ENCODE peak calls at places on chromosomes 7 and 10, in four cellular contexts. W is fibroblast of lung, S is K562, I is MM.1S. G is an unnamed sample.

GRCh38 chr7:151743481-151743983 is 133.4 kb downstream of the PRKAG2 start:
- DNase-seq in W (no peak), S (no peak), I (no peak), G (peak)

GRCh38 chr10:118962159-118962863 is 67.2 kb upstream of the NANOS1 start:
- DNase-seq in W (no peak), I (no peak), S (no peak), G (no peak)

GRCh38 chr7:76069238-76069638 is 21.3 kb downstream of the MDH2 start:
- DNase-seq in W (peak), S (peak), I (no peak), G (peak)

GRCh38 chr7:117654780-117655179 is 175.0 kb downstream of the CFTR start:
- DNase-seq in I (no peak), S (no peak), W (no peak), G (no peak)

GRCh38 chr10:77606751-77607150 is 30.9 kb downstream of the KCNMA1 start:
- DNase-seq in I (no peak), S (no peak), W (no peak), G (no peak)

GRCh38 chr7:157337316-157338149 is 729 bp downstream of the DNAJB6 start:
- DNase-seq in S (peak), I (peak), W (peak), G (peak)

GRCh38 chr7:131648491-131648890 is 92.1 kb upstream of the PODXL start:
- DNase-seq in W (no peak), I (no peak), S (no peak), G (no peak)

GRCh38 chr7:26815452-26815851 is 48.9 kb downstream of the SKAP2 start:
- DNase-seq in S (no peak), I (no peak), W (no peak), G (no peak)

GRCh38 chr10:62618576-62619408 is 185.7 kb upstream of the ADO start:
- DNase-seq in I (no peak), W (peak), S (no peak), G (no peak)

GRCh38 chr7:150909192-150909591 is 56.9 kb downstream of the AOC1 start:
- DNase-seq in I (no peak), W (no peak), S (no peak), G (no peak)

GRCh38 chr7:127769696-127770400 is 117.9 kb downstream of the SND1 start:
- DNase-seq in W (peak), S (no peak), I (no peak), G (no peak)

GRCh38 chr7:140902305-140902953 is 22.3 kb downstream of the BRAF start:
- DNase-seq in S (no peak), W (no peak), I (no peak), G (no peak)

GRCh38 chr7:81618400-81619014 is 151.3 kb downstream of the HGF start:
- DNase-seq in W (peak), I (no peak), S (no peak), G (no peak)

GRCh38 chr10:127354992-127355391 is 158.6 kb upstream of the INSYN2A start:
- DNase-seq in S (no peak), W (no peak), I (no peak), G (no peak)

GRCh38 chr10:6382081-6382480 is 179.3 kb downstream of the PFKFB3 start:
- DNase-seq in W (peak), S (no peak), I (peak), G (no peak)

GRCh38 chr10:3897156-3897555 is 112.1 kb upstream of the KLF6 start:
- DNase-seq in I (no peak), W (peak), S (no peak), G (no peak)

GRCh38 chr10:55058800-55059199 is 257.8 kb upstream of the PCDH15 start:
- DNase-seq in I (no peak), S (no peak), W (no peak), G (no peak)

GRCh38 chr7:130127404-130128395 is 57.4 kb downstream of the KLHDC10 start:
- DNase-seq in W (peak), I (no peak), S (no peak), G (no peak)

GRCh38 chr10:114403545-114404161 is 649 bp downstream of the AFAP1L2 start:
- DNase-seq in S (no peak), W (peak), I (no peak), G (peak)

GRCh38 chr10:82813856-82814255 is 938.9 kb downstream of the NRG3 start:
- DNase-seq in W (peak), S (no peak), I (no peak), G (no peak)

GRCh38 chr10:114526497-114527238 is 122.4 kb upstream of the AFAP1L2 start:
- DNase-seq in I (peak), S (peak), W (peak), G (peak)

GRCh38 chr7:20102970-20103369 is 114.2 kb downstream of the MACC1 start:
- DNase-seq in I (no peak), S (no peak), W (no peak), G (no peak)

GRCh38 chr10:119651514-119652327 is 541 bp downstream of the BAG3 start:
- DNase-seq in W (no peak), S (peak), I (peak), G (peak)

GRCh38 chr10:60031664-60032063 is 125.3 kb upstream of the CCDC6 start:
- DNase-seq in W (no peak), I (peak), S (no peak), G (no peak)

GRCh38 chr7:99268361-99268908 is 4.2 kb upstream of the MYH16 start:
- DNase-seq in I (no peak), S (no peak), W (no peak), G (no peak)

GRCh38 chr10:92627845-92628480 is 35.0 kb downstream of the KIF11 start:
- DNase-seq in W (no peak), S (no peak), I (no peak), G (no peak)

GRCh38 chr7:45993621-45994020 is 72.5 kb upstream of the IGFBP3 start:
- DNase-seq in S (no peak), W (no peak), I (no peak), G (no peak)

GRCh38 chr10:73106301-73106700 is 4.0 kb upstream of the NUDT13 start:
- DNase-seq in I (no peak), W (no peak), S (no peak), G (no peak)

GRCh38 chr7:130379551-130380120 is 658 bp upstream of the CPA1 start:
- DNase-seq in I (no peak), W (no peak), S (no peak), G (no peak)

GRCh38 chr10:34137955-34138354 is 677.1 kb downstream of the PARD3 start:
- DNase-seq in W (no peak), S (no peak), I (no peak), G (no peak)

GRCh38 chr7:30116771-30117170 is 18.0 kb upstream of the MTURN start:
- DNase-seq in S (no peak), I (no peak), W (peak), G (no peak)

GRCh38 chr7:134134004-134134403 is 6.9 kb downstream of the LRGUK start:
- DNase-seq in W (no peak), I (no peak), S (no peak), G (no peak)

GRCh38 chr7:142323706-142324105 is 65.8 kb upstream of the PRSS58 start:
- DNase-seq in W (no peak), S (peak), I (peak), G (no peak)

GRCh38 chr7:20385121-20385520 is 54.4 kb downstream of the ITGB8 start:
- DNase-seq in S (no peak), I (no peak), W (peak), G (no peak)

GRCh38 chr7:123662755-123663154 is 7.1 kb downstream of the LMOD2 start:
- DNase-seq in I (no peak), W (no peak), S (no peak), G (no peak)

GRCh38 chr10:132746386-132746785 is 39.6 kb downstream of the NKX6-2 start:
- DNase-seq in W (no peak), S (no peak), I (no peak), G (no peak)

GRCh38 chr10:132748135-132748534 is 37.8 kb downstream of the NKX6-2 start:
- DNase-seq in S (no peak), W (no peak), I (no peak), G (no peak)

GRCh38 chr10:132745971-132746370 is 40.0 kb downstream of the NKX6-2 start:
- DNase-seq in W (no peak), I (no peak), S (no peak), G (no peak)

GRCh38 chr10:132745511-132745910 is 40.4 kb downstream of the NKX6-2 start:
- DNase-seq in I (no peak), S (no peak), W (no peak), G (no peak)

GRCh38 chr10:132746801-132747625 is 38.9 kb downstream of the NKX6-2 start:
- DNase-seq in S (no peak), W (no peak), I (no peak), G (no peak)
- H3K27ac ChIP-seq in S (no peak), W (no peak), I (no peak), G (no peak)

GRCh38 chr7:332020-332517 is 42.1 kb downstream of the FOXL3 start:
- DNase-seq in S (no peak), I (no peak), W (no peak), G (peak)
- H3K4me3 ChIP-seq in S (no peak), I (no peak), W (no peak), G (no peak)

GRCh38 chr10:123013456-123014419 is 4.9 kb downstream of the ACADSB start:
- DNase-seq in W (peak), S (no peak), I (no peak), G (no peak)

GRCh38 chr10:123008379-123009104 is at the start of the genes ACADSB and IKZF5:
- DNase-seq in I (peak), W (peak), S (peak), G (peak)

GRCh38 chr10:123007558-123008378 is 827 bp downstream of the IKZF5 start:
- DNase-seq in I (peak), S (peak), W (peak), G (no peak)

GRCh38 chr10:123011987-123012386 is 3.2 kb downstream of the ACADSB start:
- DNase-seq in W (no peak), I (no peak), S (no peak), G (no peak)

DNA sequence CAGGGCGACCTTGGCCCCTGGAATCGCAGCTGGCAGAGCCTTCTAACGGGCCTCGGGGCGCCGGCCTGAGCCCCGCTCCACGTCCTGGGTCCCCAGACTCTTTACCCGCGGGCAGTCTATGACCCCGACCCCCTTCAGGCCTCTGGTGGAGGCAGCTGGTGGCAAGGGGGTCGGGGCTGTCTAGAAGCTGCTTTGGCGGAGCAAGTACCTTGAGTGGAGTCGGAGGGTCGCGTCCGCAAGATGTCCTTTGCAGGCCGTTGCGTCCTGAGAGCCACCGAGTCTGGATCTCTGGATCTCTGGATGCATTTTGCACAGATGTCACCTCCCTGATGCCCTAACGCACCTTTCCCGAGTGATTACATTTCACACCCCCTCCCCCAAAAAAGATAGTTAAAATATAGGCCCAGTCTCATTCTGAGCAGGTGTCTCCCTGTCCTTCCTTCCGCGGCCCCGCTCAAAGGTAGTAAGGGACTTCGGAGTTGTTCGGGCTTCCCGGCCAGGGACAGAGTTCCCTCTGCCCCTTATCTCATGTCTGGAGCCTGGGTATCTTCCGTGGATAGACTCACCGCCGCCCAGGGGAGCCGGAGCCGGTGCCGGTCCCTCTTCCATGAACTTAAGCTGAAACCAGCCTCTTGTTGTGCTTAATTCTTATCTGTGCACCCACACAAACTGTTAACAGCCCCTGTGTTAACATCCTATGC is 449 bp downstream of the ACADSB start:
- DNase-seq in W (peak), I (no peak), S (peak), G (peak)
- H3K9ac ChIP-seq in W (peak), I (peak), S (peak), G (peak)

GRCh38 chr10:102770792-102771191 is 27.0 kb downstream of the WBP1L start:
- DNase-seq in I (no peak), W (no peak), S (no peak), G (no peak)
- H3K27ac ChIP-seq in I (no peak), W (no peak), S (peak), G (peak)

GRCh38 chr10:1419796-1420429 is 317.4 kb downstream of the ADARB2 start:
- DNase-seq in S (no peak), I (no peak), W (no peak), G (no peak)
- H3K4me3 ChIP-seq in S (no peak), I (no peak), W (no peak), G (no peak)

DNA sequence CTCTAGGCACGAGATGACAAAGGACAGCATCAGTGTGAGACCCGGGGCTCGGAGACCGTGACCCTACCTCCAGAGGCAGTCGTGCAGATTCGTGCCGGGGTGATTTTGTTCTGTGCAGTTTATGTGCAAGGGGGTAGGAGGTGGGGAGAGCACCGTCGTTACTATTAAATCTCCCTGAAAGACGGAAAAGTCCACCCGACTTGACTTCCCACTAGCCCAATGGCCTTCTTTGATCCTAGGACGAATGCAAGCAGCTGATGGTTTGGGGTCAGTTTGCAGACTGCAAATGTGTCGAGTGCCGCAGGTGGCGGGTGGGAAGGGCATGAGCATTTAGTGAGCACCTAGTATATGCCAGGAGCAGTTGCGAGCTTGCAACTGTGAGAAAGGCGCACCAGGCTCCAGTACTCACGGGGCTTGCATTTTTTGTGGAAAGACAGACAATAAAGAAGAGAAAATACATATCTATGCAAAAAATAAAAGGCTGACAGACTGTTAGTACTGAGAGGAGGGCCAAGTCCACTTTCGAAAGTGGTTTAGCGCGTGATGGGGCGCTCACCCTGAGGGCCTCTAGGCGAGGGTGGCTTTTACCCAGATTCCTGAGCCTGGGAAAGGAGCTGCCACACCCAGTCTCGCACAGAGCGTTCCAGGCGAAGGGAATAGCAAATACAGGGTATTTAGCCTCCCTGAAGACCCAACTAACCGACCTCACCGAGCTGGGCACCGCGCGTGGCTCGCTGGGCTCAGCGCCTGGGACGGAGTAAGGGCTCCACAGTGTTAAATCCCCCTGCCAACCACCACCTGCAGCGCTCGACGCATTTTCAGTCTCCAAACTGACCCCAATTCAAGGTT is 941 bp upstream of the OSBPL3 start:
- DNase-seq in I (peak), W (peak), S (no peak), G (peak)
- H3K9ac ChIP-seq in I (peak), W (peak), S (peak), G (peak)

DNA sequence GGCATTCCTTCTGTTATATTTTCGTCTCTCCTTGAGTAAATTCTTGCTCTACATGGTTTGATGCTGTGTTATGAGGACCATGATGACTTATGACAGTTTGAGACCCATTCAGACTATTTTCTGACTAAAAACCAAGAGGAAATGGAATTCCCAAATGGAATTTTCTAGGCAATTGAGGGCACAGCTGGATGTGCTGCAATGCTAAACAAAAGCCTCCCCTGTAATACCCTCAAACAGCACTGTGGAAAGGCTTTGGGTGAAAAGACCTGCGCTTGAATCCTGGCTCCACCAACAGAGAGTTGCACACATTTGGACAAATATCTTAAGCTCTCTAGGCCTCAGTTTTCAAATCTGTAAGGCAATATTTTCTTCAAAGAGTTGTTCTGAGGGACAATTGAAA is 129.1 kb downstream of the PRKG1 start:
- DNase-seq in I (no peak), W (no peak), S (no peak), G (no peak)
- H3K27ac ChIP-seq in I (no peak), W (no peak), S (no peak), G (no peak)

GRCh38 chr10:21825345-21825744 is 178.2 kb downstream of the DNAJC1 start:
- DNase-seq in S (no peak), W (no peak), I (no peak), G (no peak)

GRCh38 chr10:21823617-21824016 is 179.9 kb downstream of the DNAJC1 start:
- DNase-seq in S (no peak), W (no peak), I (no peak), G (no peak)

GRCh38 chr10:21824409-21824808 is 179.1 kb downstream of the DNAJC1 start:
- DNase-seq in W (no peak), I (no peak), S (peak), G (no peak)

GRCh38 chr10:21827308-21827707 is 176.2 kb downstream of the DNAJC1 start:
- DNase-seq in W (no peak), S (no peak), I (no peak), G (no peak)

GRCh38 chr10:21826725-21827124 is 176.8 kb downstream of the DNAJC1 start:
- DNase-seq in I (no peak), S (no peak), W (no peak), G (no peak)
- H3K4me3 ChIP-seq in I (no peak), S (no peak), W (no peak), G (no peak)

DNA sequence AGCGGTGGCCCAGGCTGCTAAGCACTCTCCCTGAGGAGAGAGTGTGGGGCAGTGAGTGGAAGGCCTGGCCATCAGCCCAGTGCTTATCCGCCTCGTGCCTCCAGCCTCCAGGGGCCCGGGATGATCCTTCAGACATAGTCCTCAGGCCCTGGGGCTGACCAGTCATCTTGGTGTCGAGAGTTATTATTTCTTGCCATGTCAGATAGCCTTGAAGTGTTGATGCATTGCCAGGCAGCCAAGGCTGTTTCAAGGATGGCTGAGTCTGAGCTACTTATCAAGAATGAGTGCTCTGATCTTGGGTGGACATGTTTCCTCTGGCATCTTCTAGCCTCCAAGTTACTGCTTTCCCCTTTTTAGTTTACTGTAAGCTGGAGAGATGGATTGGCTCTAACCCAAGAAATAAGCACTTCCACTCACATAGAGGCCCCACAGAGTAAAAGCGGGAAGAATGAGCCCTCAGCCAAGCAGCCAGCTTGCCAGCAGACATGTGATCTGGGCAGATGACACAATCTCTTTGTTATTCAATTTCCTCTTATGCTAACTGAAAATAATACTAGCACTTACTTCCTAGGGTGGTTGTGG is 136.5 kb upstream of the NAMPT start:
- DNase-seq in W (peak), S (no peak), I (no peak), G (peak)
- H3K9ac ChIP-seq in W (peak), S (no peak), I (no peak), G (no peak)

G was measured in kidney.